ENCODE peak calls at places on chromosomes 4 and X, in nine cellular contexts. W is HepG2, H is stomach, O is osteoblast, V is thyroid gland, I is neuronal stem cell, S is endodermal cell, R is IMR-90, D is vagina. P is an unnamed sample. For H3K9me3, the result is how much of the 10 kb centered on the place peaks cover.

GRCh38 chrX:24619647-24620046 is 27.5 kb downstream of the PCYT1B start:
- DNase-seq in W (peak), H (no peak), O (no peak), V (peak), I (no peak), S (no peak), R (peak), D (no peak), P (no peak)

GRCh38 chr4:104064650-104065577 is 345.1 kb upstream of the TACR3 start:
- DNase-seq in W (peak), H (peak), O (no peak), V (peak), I (peak), S (peak), R (no peak), D (no peak), P (no peak)

GRCh38 chr4:59518005-59518823 is 1681.9 kb upstream of the ADGRL3 start:
- DNase-seq in W (no peak), H (no peak), O (no peak), V (no peak), I (no peak), S (peak), R (no peak), D (no peak), P (peak)

GRCh38 chr4:38572798-38573197 is 91.2 kb upstream of the KLF3 start:
- DNase-seq in W (no peak), H (no peak), O (no peak), V (no peak), I (no peak), S (no peak), R (no peak), D (no peak), P (no peak)

GRCh38 chr4:40395908-40396806 is 61.0 kb downstream of the CHRNA9 start:
- DNase-seq in W (peak), H (peak), O (no peak), V (peak), I (no peak), S (peak), R (no peak), D (no peak), P (no peak)

GRCh38 chr4:103067841-103068547 is 8.6 kb downstream of the SLC9B2 start:
- DNase-seq in W (no peak), H (no peak), O (peak), V (no peak), I (no peak), S (no peak), R (peak), D (no peak), P (no peak)

GRCh38 chrX:3713937-3714434 is 537 bp upstream of the PRKX start:
- DNase-seq in W (no peak), H (no peak), O (no peak), V (no peak), I (no peak), S (peak), R (no peak), D (no peak), P (no peak)

GRCh38 chrX:39201305-39201990 is 400.2 kb downstream of the MID1IP1 start:
- DNase-seq in W (no peak), H (no peak), O (no peak), V (no peak), I (no peak), S (no peak), R (no peak), D (no peak), P (no peak)

GRCh38 chr4:123856689-123857545 is 460.3 kb downstream of the SPRY1 start:
- DNase-seq in W (peak), H (peak), O (peak), V (no peak), I (peak), S (peak), R (peak), D (no peak), P (no peak)

GRCh38 chr4:25939330-25939729 is 25.3 kb downstream of the SMIM20 start:
- DNase-seq in W (no peak), H (no peak), O (no peak), V (no peak), I (no peak), S (no peak), R (no peak), D (no peak), P (no peak)

GRCh38 chrX:18537524-18537923 is 112.1 kb downstream of the CDKL5 start:
- DNase-seq in W (no peak), H (no peak), O (no peak), V (no peak), I (no peak), S (no peak), R (no peak), D (no peak), P (no peak)

GRCh38 chrX:68822641-68823410 is 6.0 kb upstream of the EFNB1 start:
- DNase-seq in W (peak), H (no peak), O (peak), V (peak), I (no peak), S (peak), R (peak), D (peak), P (no peak)

GRCh38 chrX:135112096-135112729 is 8.1 kb downstream of the ETDB start:
- DNase-seq in W (no peak), H (no peak), O (no peak), V (peak), I (no peak), S (peak), R (peak), D (no peak), P (no peak)

GRCh38 chr4:173231916-173232315 is 63.3 kb downstream of the GALNT7 start:
- DNase-seq in W (no peak), H (no peak), O (peak), V (no peak), I (no peak), S (no peak), R (peak), D (no peak), P (no peak)

GRCh38 chrX:149647505-149647904 is 15.9 kb upstream of the TMEM185A start:
- DNase-seq in W (no peak), H (no peak), O (no peak), V (no peak), I (no peak), S (no peak), R (no peak), D (no peak), P (no peak)
- H3K9me3 ChIP-seq in W (under half), H (under half), O (under half), V (under half), I (under half), S (under half), R (under half), D (under half), P (under half)

DNA sequence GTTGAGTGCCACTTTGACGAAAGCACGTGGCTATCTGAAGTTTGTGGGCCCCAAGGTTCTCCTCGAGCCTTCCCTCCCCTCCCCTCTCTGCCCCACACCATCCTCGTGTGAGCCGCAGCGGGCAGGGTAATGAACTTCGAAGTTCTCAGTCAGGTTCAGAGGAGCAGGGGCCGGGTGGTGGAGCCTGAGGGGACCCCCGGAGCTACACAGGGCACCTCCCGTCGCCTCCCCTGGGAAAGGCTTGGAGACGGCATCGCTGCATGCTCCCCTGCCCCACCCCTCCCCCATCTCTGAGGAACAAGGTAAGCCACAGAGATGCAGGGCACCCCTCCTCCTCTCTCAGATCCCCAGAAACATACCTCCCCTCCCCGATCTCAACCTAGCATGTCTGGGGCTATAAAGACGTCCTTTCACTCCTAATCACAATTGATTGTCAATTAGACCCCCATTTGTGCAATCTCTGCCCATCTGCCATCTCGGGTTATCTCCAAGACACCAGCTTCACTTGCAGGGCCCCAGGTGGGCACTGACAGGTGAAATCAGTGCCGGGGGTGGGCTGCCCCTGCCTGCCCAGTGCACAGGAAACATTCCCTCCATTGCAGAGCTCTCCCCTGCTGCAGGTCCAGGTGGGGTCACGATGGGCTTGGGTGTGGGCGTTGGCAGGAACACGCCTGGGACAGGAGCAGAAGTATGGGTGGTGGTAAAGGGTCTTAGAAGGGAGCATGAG is 3.0 kb upstream of the NKX1-1 start:
- DNase-seq in W (no peak), H (peak), O (peak), V (no peak), I (no peak), S (no peak), R (no peak), D (peak), P (no peak)
- H3K9me3 ChIP-seq in W (under half), H (under half), O (under half), V (under half), I (under half), S (under half), R (under half), D (under half), P (under half)

GRCh38 chrX:17167915-17168314 is 207.1 kb upstream of the NHS start:
- DNase-seq in W (no peak), H (no peak), O (no peak), V (no peak), I (no peak), S (no peak), R (no peak), D (no peak), P (no peak)

GRCh38 chrX:17164079-17164478 is 210.9 kb upstream of the NHS start:
- DNase-seq in W (no peak), H (no peak), O (no peak), V (no peak), I (no peak), S (no peak), R (no peak), D (no peak), P (no peak)

GRCh38 chrX:17160971-17161370 is 214.0 kb upstream of the NHS start:
- DNase-seq in W (no peak), H (no peak), O (no peak), V (no peak), I (no peak), S (no peak), R (no peak), D (no peak), P (no peak)

GRCh38 chrX:17161991-17162390 is 213.0 kb upstream of the NHS start:
- DNase-seq in W (no peak), H (no peak), O (no peak), V (no peak), I (no peak), S (no peak), R (no peak), D (no peak), P (no peak)

DNA sequence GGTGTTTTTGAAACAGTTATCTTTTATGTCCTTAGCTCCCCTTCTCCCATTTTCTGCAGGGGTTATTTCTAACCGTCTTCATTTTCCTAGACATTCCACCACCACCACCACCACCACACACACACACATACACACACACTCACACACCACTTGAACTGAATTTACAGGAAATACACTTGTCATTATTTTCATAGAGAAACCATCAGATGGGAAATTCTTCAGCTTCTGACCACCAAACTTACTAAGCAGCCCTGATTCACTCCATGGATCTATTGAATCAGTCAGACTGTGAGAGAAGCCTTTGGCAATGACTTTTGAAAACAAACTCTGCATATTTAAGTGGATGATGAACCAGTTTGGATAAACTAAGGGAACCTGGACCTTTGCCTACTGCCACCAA is 210.1 kb upstream of the NHS start:
- DNase-seq in W (no peak), H (no peak), O (no peak), V (no peak), I (no peak), S (no peak), R (no peak), D (no peak), P (no peak)
- H3K9me3 ChIP-seq in W (under half), H (under half), O (under half), V (under half), I (under half), S (under half), R (under half), D (under half), P (under half)

DNA sequence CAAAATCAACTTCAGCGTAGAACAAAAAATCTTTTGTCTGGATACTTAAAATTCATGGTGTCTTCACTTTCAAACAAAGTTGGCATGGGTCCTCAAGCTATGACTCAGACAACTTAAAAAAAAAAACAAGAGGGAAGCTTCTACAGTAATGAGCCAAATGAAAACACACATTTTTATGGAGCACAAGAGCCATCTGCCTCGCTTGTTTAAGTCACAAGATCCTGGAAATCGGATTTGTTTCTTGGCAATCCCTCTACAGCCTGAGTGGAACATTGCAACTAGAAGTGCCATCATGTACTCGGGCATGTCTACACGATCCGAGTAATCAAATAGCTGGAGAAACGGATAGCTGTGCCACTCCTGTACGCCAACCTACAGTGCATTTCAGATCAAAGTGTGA is 22.6 kb downstream of the LAMP2 start:
- DNase-seq in W (no peak), H (no peak), O (no peak), V (peak), I (no peak), S (no peak), R (peak), D (no peak), P (no peak)
- H3K9me3 ChIP-seq in W (under half), H (under half), O (under half), V (under half), I (under half), S (under half), R (under half), D (under half), P (under half)

DNA sequence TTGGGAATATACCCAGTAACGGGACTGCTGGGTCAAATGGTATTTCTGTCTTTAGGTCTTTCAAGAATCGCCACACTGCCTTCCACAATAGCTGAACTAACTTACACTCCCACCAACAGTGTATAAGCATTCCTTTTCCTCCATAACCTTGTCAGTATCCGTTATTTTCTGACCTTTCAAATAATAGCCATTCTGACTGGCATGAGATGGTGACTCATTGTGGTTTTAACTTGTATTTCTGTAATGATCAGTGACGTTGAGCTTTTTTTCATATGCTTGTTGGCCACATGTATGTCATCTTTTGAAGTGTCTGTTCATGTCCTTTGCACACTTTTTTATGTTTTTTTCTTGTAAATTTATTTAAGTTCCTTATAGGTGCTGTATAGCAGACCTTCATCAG is 81.2 kb downstream of the ADAM29 start:
- DNase-seq in W (no peak), H (no peak), O (no peak), V (no peak), I (no peak), S (no peak), R (no peak), D (no peak), P (no peak)
- H3K9me3 ChIP-seq in W (half or more), H (under half), O (under half), V (under half), I (under half), S (under half), R (under half), D (under half), P (under half)

GRCh38 chrX:76827672-76828071 is 400.2 kb downstream of the MAGEE1 start:
- DNase-seq in W (no peak), H (no peak), O (no peak), V (no peak), I (no peak), S (no peak), R (no peak), D (no peak), P (no peak)
- H3K9me3 ChIP-seq in W (under half), H (under half), O (under half), V (under half), I (under half), S (under half), R (under half), D (under half), P (under half)

GRCh38 chr4:186499467-186499866 is 55.9 kb downstream of the MTNR1A start:
- DNase-seq in W (no peak), H (no peak), O (peak), V (no peak), I (no peak), S (no peak), R (no peak), D (no peak), P (no peak)

GRCh38 chr4:186497043-186497442 is 58.3 kb downstream of the MTNR1A start:
- DNase-seq in W (no peak), H (no peak), O (no peak), V (no peak), I (no peak), S (no peak), R (no peak), D (peak), P (no peak)

DNA sequence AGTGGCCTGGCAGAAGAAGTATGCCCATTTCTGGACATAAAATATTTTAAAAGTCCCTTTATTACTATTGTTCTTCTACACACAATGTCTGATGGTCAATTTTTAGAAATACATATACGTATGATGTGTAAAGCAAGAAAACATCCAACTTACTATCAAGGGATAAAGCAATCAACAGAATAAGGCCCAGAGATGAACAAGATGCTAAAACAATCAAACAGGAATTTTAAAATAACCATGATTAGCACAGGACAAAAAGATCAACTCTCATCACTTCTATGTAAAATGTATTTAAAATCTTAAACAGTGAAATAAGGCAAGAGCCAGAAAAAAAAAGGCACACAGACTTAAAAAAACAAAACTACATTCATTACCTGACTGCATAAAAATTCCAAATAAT is 60.9 kb downstream of the MTNR1A start:
- DNase-seq in W (no peak), H (no peak), O (no peak), V (no peak), I (no peak), S (no peak), R (no peak), D (no peak), P (no peak)
- H3K9me3 ChIP-seq in W (under half), H (under half), O (under half), V (under half), I (under half), S (under half), R (under half), D (under half), P (under half)

DNA sequence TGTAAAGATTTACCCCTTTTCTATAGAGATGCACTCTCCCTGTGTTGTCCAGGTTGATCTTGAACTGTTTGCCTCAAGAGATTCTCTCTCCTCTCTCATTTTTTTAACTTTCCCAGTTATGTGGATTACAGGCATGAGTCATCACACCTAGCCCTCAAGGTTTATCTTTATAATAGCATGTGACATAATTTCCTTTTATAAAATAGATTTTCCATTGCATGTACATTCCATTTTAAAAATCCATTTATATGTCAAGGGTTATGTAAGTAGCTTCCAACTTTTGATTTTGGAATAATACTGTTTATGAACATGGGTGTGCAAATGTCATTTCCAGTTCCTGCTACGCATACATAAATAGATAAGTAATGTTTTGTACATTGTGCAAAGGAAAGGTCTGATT is 20.6 kb downstream of the ZNF721 start:
- DNase-seq in W (no peak), H (no peak), O (no peak), V (no peak), I (no peak), S (no peak), R (peak), D (no peak), P (no peak)
- H3K9me3 ChIP-seq in W (under half), H (under half), O (under half), V (under half), I (half or more), S (under half), R (under half), D (under half), P (under half)

GRCh38 chrX:144801786-144802185 is 445.5 kb upstream of the SPANXN1 start:
- DNase-seq in W (no peak), H (no peak), O (no peak), V (no peak), I (no peak), S (no peak), R (no peak), D (no peak), P (no peak)
- H3K9me3 ChIP-seq in W (under half), H (under half), O (under half), V (under half), I (under half), S (under half), R (under half), D (under half), P (under half)